ENCODE peak calls at places on chromosome 1, in seven cellular contexts. M is mesenchymal stem cell; L is HCT116; C is HT1080; K is GOT3; S is stimulated activated naive CD4-positive, alpha-beta T cell treated with Interleukin-2 at 50 U/mL for 16 hours; U is tibial nerve. W is an unnamed sample.

GRCh38 chr1:214850432-214851010 is 232.0 kb upstream of the KCNK2 start:
- DNase-seq in M (peak), L (no peak), C (peak), K (no peak), S (no peak), U (no peak), W (no peak)

GRCh38 chr1:168760241-168760640 is 31.2 kb upstream of the DPT start:
- DNase-seq in M (no peak), L (no peak), C (no peak), K (no peak), S (no peak), U (no peak), W (no peak)

GRCh38 chr1:63487336-63488065 is 35.5 kb downstream of the ITGB3BP start:
- DNase-seq in M (peak), L (no peak), C (no peak), K (no peak), S (no peak), U (no peak), W (no peak)

GRCh38 chr1:8343464-8344001 is 25.6 kb downstream of the SLC45A1 start:
- DNase-seq in M (peak), L (peak), C (peak), K (peak), S (no peak), U (peak), W (peak)

GRCh38 chr1:200674838-200675587 is 5.3 kb upstream of the DDX59 start:
- DNase-seq in M (no peak), L (no peak), C (no peak), K (no peak), S (no peak), U (no peak), W (no peak)

GRCh38 chr1:45954401-45954847 is 151.0 kb downstream of the MAST2 start:
- DNase-seq in M (peak), L (peak), C (peak), K (no peak), S (no peak), U (no peak), W (no peak)

GRCh38 chr1:27071049-27071416 is 58.4 kb upstream of the TENT5B start:
- DNase-seq in M (peak), L (no peak), C (no peak), K (no peak), S (no peak), U (no peak), W (no peak)

GRCh38 chr1:23827717-23828116 is 2.5 kb upstream of the HMGCL start:
- DNase-seq in M (no peak), L (no peak), C (no peak), K (no peak), S (no peak), U (no peak), W (no peak)

GRCh38 chr1:82562448-82562847 is 761.7 kb downstream of the ADGRL2 start:
- DNase-seq in M (no peak), L (no peak), C (no peak), K (no peak), S (no peak), U (no peak), W (no peak)

GRCh38 chr1:28577052-28577678 is 14.9 kb upstream of the RAB42 start:
- DNase-seq in M (no peak), L (no peak), C (peak), K (no peak), S (no peak), U (no peak), W (no peak)

GRCh38 chr1:161844696-161845095 is 78.6 kb downstream of the ATF6 start:
- DNase-seq in M (no peak), L (no peak), C (no peak), K (no peak), S (no peak), U (no peak), W (no peak)

GRCh38 chr1:28750330-28750729 is 13.6 kb downstream of the YTHDF2 start:
- DNase-seq in M (no peak), L (no peak), C (no peak), K (no peak), S (no peak), U (no peak), W (no peak)

GRCh38 chr1:15808955-15809354 is 1.5 kb upstream of the UQCRHL start:
- DNase-seq in M (no peak), L (no peak), C (no peak), K (no peak), S (no peak), U (no peak), W (no peak)

GRCh38 chr1:194209920-194210319 is 1023.5 kb upstream of the B3GALT2 start:
- DNase-seq in M (no peak), L (no peak), C (no peak), K (no peak), S (no peak), U (no peak), W (no peak)

GRCh38 chr1:44025816-44026215 is 5.4 kb downstream of the SLC6A9 start:
- DNase-seq in M (no peak), L (no peak), C (no peak), K (no peak), S (no peak), U (no peak), W (no peak)

GRCh38 chr1:202144510-202145324 is at the start of gene ARL8A:
- DNase-seq in M (peak), L (no peak), C (peak), K (peak), S (peak), U (peak), W (peak)

GRCh38 chr1:77313491-77313890 is 31.7 kb downstream of the AK5 start:
- DNase-seq in M (peak), L (peak), C (peak), K (no peak), S (no peak), U (no peak), W (no peak)

GRCh38 chr1:203219171-203219570 is 10.3 kb downstream of the CHIT1 start:
- DNase-seq in M (no peak), L (no peak), C (no peak), K (no peak), S (no peak), U (no peak), W (no peak)

GRCh38 chr1:223756002-223756775 is 43.9 kb downstream of the CAPN2 start:
- DNase-seq in M (no peak), L (no peak), C (no peak), K (no peak), S (no peak), U (no peak), W (no peak)

GRCh38 chr1:99177465-99177864 is 86.8 kb upstream of the PLPPR4 start:
- DNase-seq in M (no peak), L (no peak), C (no peak), K (no peak), S (no peak), U (no peak), W (no peak)

GRCh38 chr1:239814306-239814881 is 277.3 kb upstream of the FMN2 start:
- DNase-seq in M (peak), L (no peak), C (peak), K (peak), S (peak), U (peak), W (peak)

GRCh38 chr1:40341509-40342380 is 24.7 kb upstream of the COL9A2 start:
- DNase-seq in M (no peak), L (no peak), C (no peak), K (no peak), S (no peak), U (no peak), W (no peak)

GRCh38 chr1:209862598-209863498 is 35.1 kb downstream of the UTP25 start:
- DNase-seq in M (no peak), L (no peak), C (no peak), K (no peak), S (no peak), U (no peak), W (no peak)

W was measured in ascending aorta.